ENCODE peak calls at places on chromosomes 7 and 10, in six cellular contexts. G is HepG2, C is HCT116, D is K562, X is H1, O is GM12878. E is an unnamed sample.

GRCh38 chr7:375491-375821 is 85.5 kb downstream of the FOXL3 start:
- DNase-seq in X (no peak), C (no peak), D (no peak), G (no peak), O (no peak), E (peak)

GRCh38 chr7:23469150-23469960 is 936 bp downstream of the IGF2BP3 start:
- DNase-seq in O (no peak), D (peak), X (peak), C (no peak), G (no peak), E (no peak)

GRCh38 chr7:2814682-2815522 is 29.2 kb downstream of the GNA12 start:
- DNase-seq in D (no peak), X (no peak), O (no peak), G (no peak), C (no peak), E (peak)

GRCh38 chr7:73858807-73859206 is 2.2 kb upstream of the TMEM270 start:
- DNase-seq in C (no peak), X (no peak), D (no peak), G (no peak), O (no peak), E (no peak)

GRCh38 chr7:84510501-84510900 is 315.9 kb upstream of the SEMA3A start:
- DNase-seq in G (no peak), D (no peak), O (no peak), X (no peak), C (no peak), E (no peak)

GRCh38 chr7:141160246-141160855 is 86.5 kb downstream of the TMEM178B start:
- DNase-seq in C (no peak), X (no peak), O (no peak), G (no peak), D (no peak), E (no peak)

GRCh38 chr10:70578371-70578947 is 24.1 kb downstream of the PRF1 start:
- DNase-seq in C (peak), D (peak), G (peak), X (no peak), O (peak), E (no peak)

GRCh38 chr7:26202019-26202985 is 757 bp downstream of the CBX3 start:
- DNase-seq in D (peak), G (no peak), C (no peak), O (no peak), X (no peak), E (peak)

GRCh38 chr10:111831058-111831457 is 352.5 kb downstream of the GPAM start:
- DNase-seq in D (no peak), G (no peak), X (no peak), C (no peak), O (no peak), E (no peak)

GRCh38 chr10:116974442-116975005 is 30.5 kb downstream of the SHTN1 start:
- DNase-seq in O (no peak), C (peak), X (no peak), D (no peak), G (no peak), E (no peak)

GRCh38 chr7:4134631-4135030 is 547.5 kb upstream of the FOXK1 start:
- DNase-seq in O (no peak), C (no peak), G (peak), X (no peak), D (no peak), E (no peak)

DNA sequence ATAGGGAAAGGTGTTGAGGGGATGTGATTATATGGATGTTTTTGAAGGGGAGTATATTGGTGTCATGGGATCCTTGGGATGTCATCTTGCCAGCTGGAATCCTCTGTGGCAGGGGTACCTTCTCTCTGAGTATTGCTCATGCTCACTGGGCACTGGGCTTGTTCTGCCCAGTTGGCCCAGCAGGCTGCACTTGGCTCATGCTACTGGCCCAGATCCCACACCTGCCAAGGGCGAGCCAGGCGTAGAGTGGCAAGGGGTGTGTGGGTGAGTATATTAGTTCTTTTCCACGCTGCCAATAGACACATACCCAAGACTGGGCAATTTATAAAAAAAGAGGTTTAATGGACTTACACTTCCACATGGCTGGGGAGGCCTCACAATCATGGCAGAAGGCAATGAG is 311.9 kb downstream of the AUTS2 start:
- DNase-seq in C (no peak), O (no peak), X (no peak), D (no peak), G (no peak), E (no peak)
- TF ChIP-seq ATF3 in C (no peak), O (no peak), X (no peak), D (no peak), G (no peak), E (no peak)

DNA sequence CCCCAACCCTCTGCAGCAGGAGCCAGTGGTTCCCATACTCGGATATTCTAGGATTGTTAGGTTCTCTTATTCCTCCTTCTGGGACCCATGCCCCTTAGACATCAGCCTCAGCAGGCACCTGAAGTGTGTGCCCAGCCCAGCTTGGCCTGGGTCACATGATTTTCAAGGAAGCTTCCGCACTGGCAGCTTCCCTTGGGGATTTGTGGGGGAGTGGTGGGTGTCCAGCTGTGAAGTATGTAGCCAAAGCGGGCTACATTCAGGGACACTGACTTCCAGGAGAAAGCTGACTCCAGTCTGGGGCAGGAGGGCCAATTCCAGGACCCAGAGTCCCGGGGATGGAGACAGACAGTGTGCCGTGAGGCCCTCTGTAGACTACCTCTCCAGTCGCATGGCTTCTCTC is 1.3 kb downstream of the LDB1 start:
- DNase-seq in X (peak), D (no peak), G (no peak), C (no peak), O (no peak), E (no peak)
- TF ChIP-seq ATF3 in X (no peak), D (no peak), G (no peak), C (no peak), O (no peak), E (no peak)

GRCh38 chr7:137591444-137591843 is 247.9 kb upstream of the PTN start:
- DNase-seq in D (no peak), C (no peak), G (no peak), O (no peak), X (no peak), E (no peak)
- TF ChIP-seq ATF3 in D (no peak), C (no peak), G (no peak), O (no peak), X (no peak), E (no peak)

GRCh38 chr10:66246177-66246576 is 679.7 kb upstream of the LRRTM3 start:
- DNase-seq in C (no peak), O (no peak), X (no peak), D (no peak), G (no peak), E (no peak)
- TF ChIP-seq ATF3 in C (no peak), O (no peak), X (no peak), D (no peak), G (no peak), E (no peak)

DNA sequence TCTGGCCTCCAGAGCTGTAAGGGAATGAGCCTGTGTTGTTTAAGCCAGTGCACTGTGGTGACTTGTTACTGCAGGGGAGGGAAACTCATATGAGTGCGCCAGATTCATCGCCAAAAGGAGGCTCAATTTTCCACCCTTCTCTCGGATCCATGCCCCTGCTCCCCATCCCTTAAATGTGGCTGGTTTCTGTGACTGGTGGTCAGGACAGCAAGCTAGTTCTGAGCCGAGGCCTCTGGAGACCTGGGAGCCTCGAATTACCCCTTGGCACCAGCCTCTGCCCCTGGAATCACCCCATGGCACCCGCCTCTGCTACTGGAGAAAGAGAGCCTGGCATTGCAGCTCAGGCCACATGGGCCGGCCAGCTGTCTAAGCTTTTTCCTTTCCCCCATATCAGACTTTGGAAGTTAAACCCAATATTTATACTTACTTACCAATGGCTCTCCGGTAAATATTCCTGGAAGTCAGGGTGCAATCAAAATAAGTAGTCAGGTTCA is 39.9 kb upstream of the RBM33 start:
- DNase-seq in O (no peak), C (no peak), D (no peak), G (no peak), X (no peak), E (no peak)
- TF ChIP-seq ATF3 in O (no peak), C (no peak), D (no peak), G (no peak), X (no peak), E (no peak)

GRCh38 chr10:28587970-28588290 is 55.0 kb downstream of the WAC start:
- DNase-seq in O (no peak), C (no peak), G (no peak), D (no peak), X (no peak), E (no peak)
- TF ChIP-seq ATF3 in O (no peak), C (no peak), G (no peak), D (no peak), X (no peak), E (no peak)

DNA sequence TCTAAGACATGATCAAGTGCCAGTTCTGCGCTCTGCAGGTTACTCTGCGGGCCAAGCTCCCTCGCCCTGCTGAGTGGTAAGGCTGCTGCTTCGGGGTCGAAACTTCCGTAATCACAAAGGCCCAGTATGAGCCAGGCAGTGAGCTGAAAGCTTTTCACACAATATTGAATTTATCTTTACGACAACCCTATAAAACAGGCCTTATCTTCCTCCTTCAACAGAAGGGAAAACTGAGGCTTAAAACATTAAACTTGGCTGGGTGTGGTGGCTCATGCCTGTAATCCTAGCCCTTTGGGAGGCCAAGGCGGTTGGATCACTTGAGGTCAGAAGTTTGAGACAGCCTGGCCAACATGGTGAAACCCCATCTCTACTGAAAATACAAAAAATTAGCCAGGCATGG is 83.3 kb downstream of the FAM107B start:
- DNase-seq in G (no peak), O (no peak), X (no peak), D (no peak), C (no peak), E (no peak)
- TF ChIP-seq ATF3 in G (no peak), O (no peak), X (no peak), D (no peak), C (no peak), E (no peak)

GRCh38 chr10:8034666-8035640 is 19.5 kb upstream of the GATA3 start:
- DNase-seq in X (peak), C (no peak), G (no peak), D (no peak), O (no peak), E (no peak)

GRCh38 chr10:8033812-8034665 is 20.4 kb upstream of the GATA3 start:
- DNase-seq in D (no peak), O (no peak), X (peak), G (no peak), C (no peak), E (no peak)

GRCh38 chr10:8035641-8036520 is 18.6 kb upstream of the GATA3 start:
- DNase-seq in X (peak), C (no peak), D (no peak), O (no peak), G (no peak), E (no peak)

GRCh38 chr10:8036521-8037198 is 17.8 kb upstream of the GATA3 start:
- DNase-seq in G (no peak), D (no peak), O (no peak), X (peak), C (no peak), E (no peak)

GRCh38 chr10:8032558-8032957 is 21.9 kb upstream of the GATA3 start:
- DNase-seq in C (no peak), X (no peak), G (no peak), D (no peak), O (no peak), E (no peak)
- TF ChIP-seq ATF3 in C (no peak), X (no peak), G (no peak), D (no peak), O (no peak), E (no peak)

GRCh38 chr7:10471280-10471679 is 502.4 kb upstream of the PHF14 start:
- DNase-seq in C (no peak), G (no peak), D (no peak), O (no peak), X (no peak), E (no peak)
- TF ChIP-seq ATF3 in C (no peak), G (no peak), D (no peak), O (no peak), X (no peak), E (no peak)